ENCODE peak calls at places on chromosomes 11 and 22, in seven cellular contexts. One of them, this sample, is unnamed.

GRCh38 chr11:7638710-7639642 is 34.3 kb downstream of the CYB5R2 start:
- DNase-seq in neural progenitor cell: no peak
- DNase-seq in body of pancreas: no peak
- DNase-seq in mucosa of descending colon: no peak
- DNase-seq in progenitor cell of endocrine pancreas: no peak
- DNase-seq in HFF-Myc: no peak
- DNase-seq in IMR-90: no peak
- DNase-seq in this sample: no peak

GRCh38 chr11:105045897-105046296 is 762 bp upstream of the CARD16 start:
- DNase-seq in neural progenitor cell: no peak
- DNase-seq in body of pancreas: no peak
- DNase-seq in mucosa of descending colon: no peak
- DNase-seq in progenitor cell of endocrine pancreas: no peak
- DNase-seq in HFF-Myc: no peak
- DNase-seq in IMR-90: no peak
- DNase-seq in this sample: no peak

GRCh38 chr22:39839917-39840510 is 53.5 kb downstream of the ENTHD1 start:
- DNase-seq in neural progenitor cell: no peak
- DNase-seq in body of pancreas: no peak
- DNase-seq in mucosa of descending colon: no peak
- DNase-seq in progenitor cell of endocrine pancreas: no peak
- DNase-seq in HFF-Myc: no peak
- DNase-seq in IMR-90: no peak
- DNase-seq in this sample: no peak

GRCh38 chr22:37027556-37027955 is 8.0 kb downstream of the MPST start:
- DNase-seq in neural progenitor cell: no peak
- DNase-seq in body of pancreas: no peak
- DNase-seq in mucosa of descending colon: no peak
- DNase-seq in progenitor cell of endocrine pancreas: no peak
- DNase-seq in HFF-Myc: no peak
- DNase-seq in IMR-90: no peak
- DNase-seq in this sample: no peak

GRCh38 chr11:66639066-66639813 is 737 bp downstream of the RBM4 start:
- DNase-seq in neural progenitor cell: no peak
- DNase-seq in body of pancreas: no peak
- DNase-seq in mucosa of descending colon: no peak
- DNase-seq in progenitor cell of endocrine pancreas: no peak
- DNase-seq in HFF-Myc: no peak
- DNase-seq in IMR-90: peak
- DNase-seq in this sample: peak

GRCh38 chr11:119446434-119446833 is 23.5 kb upstream of the THY1 start:
- DNase-seq in neural progenitor cell: no peak
- DNase-seq in body of pancreas: no peak
- DNase-seq in mucosa of descending colon: no peak
- DNase-seq in progenitor cell of endocrine pancreas: no peak
- DNase-seq in HFF-Myc: no peak
- DNase-seq in IMR-90: no peak
- DNase-seq in this sample: no peak

GRCh38 chr11:46444305-46444704 is 52.7 kb upstream of the CHRM4 start:
- DNase-seq in neural progenitor cell: no peak
- DNase-seq in body of pancreas: no peak
- DNase-seq in mucosa of descending colon: no peak
- DNase-seq in progenitor cell of endocrine pancreas: no peak
- DNase-seq in HFF-Myc: no peak
- DNase-seq in IMR-90: peak
- DNase-seq in this sample: no peak

GRCh38 chr22:26646158-26646557 is 11.2 kb upstream of the MIAT start:
- DNase-seq in neural progenitor cell: no peak
- DNase-seq in body of pancreas: no peak
- DNase-seq in mucosa of descending colon: no peak
- DNase-seq in progenitor cell of endocrine pancreas: no peak
- DNase-seq in HFF-Myc: no peak
- DNase-seq in IMR-90: peak
- DNase-seq in this sample: no peak

GRCh38 chr11:35873721-35874120 is 70.1 kb upstream of the LDLRAD3 start:
- DNase-seq in neural progenitor cell: no peak
- DNase-seq in body of pancreas: peak
- DNase-seq in mucosa of descending colon: no peak
- DNase-seq in progenitor cell of endocrine pancreas: no peak
- DNase-seq in HFF-Myc: no peak
- DNase-seq in IMR-90: no peak
- DNase-seq in this sample: no peak

GRCh38 chr11:12281571-12282478 is 95.5 kb upstream of the PARVA start:
- DNase-seq in neural progenitor cell: peak
- DNase-seq in body of pancreas: peak
- DNase-seq in mucosa of descending colon: peak
- DNase-seq in progenitor cell of endocrine pancreas: peak
- DNase-seq in HFF-Myc: peak
- DNase-seq in IMR-90: peak
- DNase-seq in this sample: peak

GRCh38 chr11:26704249-26704648 is 17.6 kb downstream of the SLC5A12 start:
- DNase-seq in neural progenitor cell: no peak
- DNase-seq in body of pancreas: no peak
- DNase-seq in mucosa of descending colon: no peak
- DNase-seq in progenitor cell of endocrine pancreas: no peak
- DNase-seq in HFF-Myc: no peak
- DNase-seq in IMR-90: no peak
- DNase-seq in this sample: no peak

GRCh38 chr11:12235945-12236743 is 125.8 kb downstream of the MICAL2 start:
- DNase-seq in neural progenitor cell: peak
- DNase-seq in body of pancreas: no peak
- DNase-seq in mucosa of descending colon: no peak
- DNase-seq in progenitor cell of endocrine pancreas: no peak
- DNase-seq in HFF-Myc: peak
- DNase-seq in IMR-90: peak
- DNase-seq in this sample: no peak

GRCh38 chr22:47168900-47169800 is 406.7 kb downstream of the TBC1D22A start:
- DNase-seq in neural progenitor cell: peak
- DNase-seq in body of pancreas: peak
- DNase-seq in mucosa of descending colon: peak
- DNase-seq in progenitor cell of endocrine pancreas: no peak
- DNase-seq in HFF-Myc: no peak
- DNase-seq in IMR-90: peak
- DNase-seq in this sample: no peak

GRCh38 chr11:17473071-17473744 is 3.4 kb downstream of the ABCC8 start:
- DNase-seq in neural progenitor cell: peak
- DNase-seq in body of pancreas: no peak
- DNase-seq in mucosa of descending colon: no peak
- DNase-seq in progenitor cell of endocrine pancreas: no peak
- DNase-seq in HFF-Myc: no peak
- DNase-seq in IMR-90: peak
- DNase-seq in this sample: peak

GRCh38 chr11:125932301-125932700 is 13.5 kb upstream of the VSIG10L2 start:
- DNase-seq in neural progenitor cell: no peak
- DNase-seq in body of pancreas: no peak
- DNase-seq in mucosa of descending colon: no peak
- DNase-seq in progenitor cell of endocrine pancreas: no peak
- DNase-seq in HFF-Myc: no peak
- DNase-seq in IMR-90: no peak
- DNase-seq in this sample: no peak

GRCh38 chr22:31577711-31578110 is 81.4 kb downstream of the SFI1 start:
- DNase-seq in neural progenitor cell: no peak
- DNase-seq in body of pancreas: no peak
- DNase-seq in mucosa of descending colon: no peak
- DNase-seq in progenitor cell of endocrine pancreas: no peak
- DNase-seq in HFF-Myc: no peak
- DNase-seq in IMR-90: no peak
- DNase-seq in this sample: no peak

GRCh38 chr11:64339754-64340408 is at the start of gene CCDC88B:
- DNase-seq in neural progenitor cell: no peak
- DNase-seq in body of pancreas: peak
- DNase-seq in mucosa of descending colon: peak
- DNase-seq in progenitor cell of endocrine pancreas: no peak
- DNase-seq in HFF-Myc: no peak
- DNase-seq in IMR-90: no peak
- DNase-seq in this sample: no peak

GRCh38 chr11:122784325-122785155 is 53.8 kb upstream of the CRTAM start:
- DNase-seq in neural progenitor cell: no peak
- DNase-seq in body of pancreas: no peak
- DNase-seq in mucosa of descending colon: no peak
- DNase-seq in progenitor cell of endocrine pancreas: no peak
- DNase-seq in HFF-Myc: peak
- DNase-seq in IMR-90: peak
- DNase-seq in this sample: no peak

GRCh38 chr11:95547974-95548373 is 241.6 kb downstream of the FAM76B start:
- DNase-seq in neural progenitor cell: no peak
- DNase-seq in body of pancreas: no peak
- DNase-seq in mucosa of descending colon: no peak
- DNase-seq in progenitor cell of endocrine pancreas: no peak
- DNase-seq in HFF-Myc: no peak
- DNase-seq in IMR-90: no peak
- DNase-seq in this sample: no peak

DNA sequence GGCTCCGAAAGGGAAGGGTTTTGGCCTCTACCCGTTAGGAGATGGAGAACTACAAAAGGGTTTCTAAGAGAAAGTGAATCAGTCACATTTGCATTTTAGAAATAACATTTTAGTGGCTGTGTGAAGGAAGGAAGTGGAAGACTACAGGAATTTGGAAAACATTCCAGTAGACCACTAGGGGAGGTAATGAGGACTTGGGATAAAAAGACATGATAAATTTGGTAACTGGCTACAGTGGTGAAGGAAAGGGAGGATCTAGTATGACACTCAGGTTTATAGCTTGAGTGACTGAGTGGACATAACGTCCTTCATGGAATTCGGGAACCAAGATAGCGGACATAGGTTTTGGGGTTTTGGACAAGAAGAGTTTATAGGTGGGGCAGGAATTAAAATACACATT is 7.0 kb upstream of the RRM1 start:
- DNase-seq in neural progenitor cell: no peak
- DNase-seq in body of pancreas: no peak
- DNase-seq in mucosa of descending colon: no peak
- DNase-seq in progenitor cell of endocrine pancreas: no peak
- DNase-seq in HFF-Myc: no peak
- DNase-seq in IMR-90: peak
- DNase-seq in this sample: no peak
- TF ChIP-seq CTCF in neural progenitor cell: peak
- TF ChIP-seq CTCF in body of pancreas: no peak
- TF ChIP-seq CTCF in mucosa of descending colon: no peak
- TF ChIP-seq CTCF in progenitor cell of endocrine pancreas: no peak
- TF ChIP-seq CTCF in HFF-Myc: peak
- TF ChIP-seq CTCF in IMR-90: peak
- TF ChIP-seq CTCF in this sample: peak

GRCh38 chr11:79076526-79077115 is 364.2 kb downstream of the TENM4 start:
- DNase-seq in neural progenitor cell: peak
- DNase-seq in body of pancreas: peak
- DNase-seq in mucosa of descending colon: no peak
- DNase-seq in progenitor cell of endocrine pancreas: no peak
- DNase-seq in HFF-Myc: no peak
- DNase-seq in IMR-90: no peak
- DNase-seq in this sample: peak
- TF ChIP-seq CTCF in neural progenitor cell: peak
- TF ChIP-seq CTCF in body of pancreas: peak
- TF ChIP-seq CTCF in mucosa of descending colon: peak
- TF ChIP-seq CTCF in progenitor cell of endocrine pancreas: peak
- TF ChIP-seq CTCF in HFF-Myc: peak
- TF ChIP-seq CTCF in IMR-90: peak
- TF ChIP-seq CTCF in this sample: peak

GRCh38 chr11:15854245-15854644 is 502.1 kb downstream of the SOX6 start:
- DNase-seq in neural progenitor cell: no peak
- DNase-seq in body of pancreas: no peak
- DNase-seq in mucosa of descending colon: no peak
- DNase-seq in progenitor cell of endocrine pancreas: no peak
- DNase-seq in HFF-Myc: no peak
- DNase-seq in IMR-90: no peak
- DNase-seq in this sample: no peak

GRCh38 chr11:15850992-15851615 is 505.2 kb downstream of the SOX6 start:
- DNase-seq in neural progenitor cell: no peak
- DNase-seq in body of pancreas: no peak
- DNase-seq in mucosa of descending colon: no peak
- DNase-seq in progenitor cell of endocrine pancreas: no peak
- DNase-seq in HFF-Myc: no peak
- DNase-seq in IMR-90: no peak
- DNase-seq in this sample: no peak

GRCh38 chr11:15849265-15849664 is 507.1 kb downstream of the SOX6 start:
- DNase-seq in neural progenitor cell: no peak
- DNase-seq in body of pancreas: no peak
- DNase-seq in mucosa of descending colon: no peak
- DNase-seq in progenitor cell of endocrine pancreas: no peak
- DNase-seq in HFF-Myc: no peak
- DNase-seq in IMR-90: no peak
- DNase-seq in this sample: no peak

GRCh38 chr11:15848769-15849168 is 507.6 kb downstream of the SOX6 start:
- DNase-seq in neural progenitor cell: no peak
- DNase-seq in body of pancreas: no peak
- DNase-seq in mucosa of descending colon: no peak
- DNase-seq in progenitor cell of endocrine pancreas: no peak
- DNase-seq in HFF-Myc: no peak
- DNase-seq in IMR-90: no peak
- DNase-seq in this sample: no peak

DNA sequence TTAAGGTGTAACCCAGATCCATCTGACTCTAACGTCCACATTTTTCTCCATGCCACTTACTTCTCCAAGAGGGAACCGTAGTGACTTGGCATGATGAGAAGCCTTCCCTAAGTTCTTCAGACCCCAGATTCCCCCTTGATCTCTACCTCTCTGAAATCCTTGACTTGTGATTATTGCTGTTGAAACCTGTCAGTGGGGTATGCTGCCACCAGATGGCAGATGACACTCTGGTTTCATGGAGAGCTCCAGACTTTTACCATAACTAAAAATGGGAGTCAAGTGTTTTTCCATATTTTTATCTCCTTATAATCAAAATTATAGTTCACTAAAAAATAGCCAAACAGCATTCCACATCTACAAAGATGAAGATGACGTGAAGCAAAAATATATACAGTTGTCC is 504.2 kb downstream of the SOX6 start:
- DNase-seq in neural progenitor cell: no peak
- DNase-seq in body of pancreas: peak
- DNase-seq in mucosa of descending colon: no peak
- DNase-seq in progenitor cell of endocrine pancreas: no peak
- DNase-seq in HFF-Myc: no peak
- DNase-seq in IMR-90: peak
- DNase-seq in this sample: peak
- TF ChIP-seq CTCF in neural progenitor cell: peak
- TF ChIP-seq CTCF in body of pancreas: peak
- TF ChIP-seq CTCF in mucosa of descending colon: no peak
- TF ChIP-seq CTCF in progenitor cell of endocrine pancreas: peak
- TF ChIP-seq CTCF in HFF-Myc: peak
- TF ChIP-seq CTCF in IMR-90: peak
- TF ChIP-seq CTCF in this sample: peak

DNA sequence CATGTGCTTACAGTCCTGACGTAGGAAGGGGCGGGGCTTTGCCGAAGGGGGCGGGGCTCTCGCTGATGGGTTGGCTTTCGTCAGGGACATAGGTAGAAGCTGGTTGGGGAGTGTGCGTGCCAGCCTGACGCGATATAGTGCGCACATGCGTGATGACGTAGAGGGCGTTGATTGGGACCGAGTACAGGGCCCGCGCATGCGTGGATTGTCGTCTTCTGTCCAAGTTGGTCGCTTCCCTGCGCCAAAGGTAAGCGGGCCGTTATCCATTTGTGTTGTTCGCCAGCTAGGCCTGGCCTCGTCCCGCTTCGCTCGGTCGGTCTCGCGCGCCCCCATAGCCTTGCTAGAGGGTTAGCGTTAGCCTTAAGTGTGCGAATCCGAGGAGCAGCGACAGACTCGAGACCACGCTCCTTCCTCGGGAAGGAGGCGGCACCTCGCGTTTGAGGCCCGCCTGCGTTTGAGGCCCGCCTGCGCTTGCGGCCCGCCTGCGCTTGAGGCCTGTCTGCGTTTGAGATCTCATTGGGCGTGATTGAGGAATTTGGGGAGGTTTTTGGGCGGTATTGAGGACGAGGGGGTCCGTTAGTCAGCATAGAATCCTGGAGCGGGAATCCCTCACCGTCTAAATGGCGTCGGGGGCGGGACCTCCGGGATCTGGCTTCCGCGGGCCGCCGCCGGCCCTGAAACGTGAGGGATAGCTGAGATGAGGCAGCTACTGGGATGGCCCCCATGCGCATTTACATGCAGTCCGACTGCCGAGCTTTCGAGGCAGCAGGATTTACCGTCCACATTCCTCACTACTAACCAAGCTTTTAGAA is at the start of gene XRCC6:
- DNase-seq in neural progenitor cell: peak
- DNase-seq in body of pancreas: peak
- DNase-seq in mucosa of descending colon: peak
- DNase-seq in progenitor cell of endocrine pancreas: peak
- DNase-seq in HFF-Myc: peak
- DNase-seq in IMR-90: peak
- DNase-seq in this sample: peak
- TF ChIP-seq CTCF in neural progenitor cell: no peak
- TF ChIP-seq CTCF in body of pancreas: no peak
- TF ChIP-seq CTCF in mucosa of descending colon: no peak
- TF ChIP-seq CTCF in progenitor cell of endocrine pancreas: no peak
- TF ChIP-seq CTCF in HFF-Myc: no peak
- TF ChIP-seq CTCF in IMR-90: no peak
- TF ChIP-seq CTCF in this sample: no peak

This sample was measured in endothelial cell.